ENCODE peak calls at places on chromosome 15, in four cellular contexts. One of them, this sample, is unnamed.

GRCh38 chr15:29090617-29091466 is 178.8 kb downstream of the NSMCE3 start:
- DNase-seq in astrocyte: no peak
- DNase-seq in MM.1S: no peak
- DNase-seq in colonic mucosa: no peak
- DNase-seq in this sample: peak; percentile 34

GRCh38 chr15:76533060-76533955 is 196.7 kb downstream of the ISL2 start:
- DNase-seq in colonic mucosa: peak; percentile 38
- DNase-seq in astrocyte: no peak
- DNase-seq in MM.1S: no peak
- DNase-seq in this sample: no peak

GRCh38 chr15:72182673-72183072 is 14.9 kb downstream of the GRAMD2A start:
- DNase-seq in astrocyte: no peak
- DNase-seq in MM.1S: no peak
- DNase-seq in colonic mucosa: no peak
- DNase-seq in this sample: no peak

GRCh38 chr15:39920510-39921273 is 626 bp upstream of the GPR176 start:
- DNase-seq in MM.1S: peak; percentile 70
- DNase-seq in colonic mucosa: peak; percentile 75
- DNase-seq in astrocyte: peak; percentile 69
- DNase-seq in this sample: peak; percentile 68

GRCh38 chr15:67117356-67117755 is 52.0 kb downstream of the SMAD3 start:
- DNase-seq in MM.1S: no peak
- DNase-seq in astrocyte: peak; percentile 64
- DNase-seq in colonic mucosa: no peak
- DNase-seq in this sample: no peak

GRCh38 chr15:71295242-71296031 is 180.2 kb downstream of the THSD4 start:
- DNase-seq in MM.1S: no peak
- DNase-seq in colonic mucosa: peak; percentile 35
- DNase-seq in astrocyte: peak; percentile 100
- DNase-seq in this sample: no peak

GRCh38 chr15:42826251-42826890 is 89.4 kb upstream of the CDAN1 start:
- DNase-seq in MM.1S: no peak
- DNase-seq in colonic mucosa: peak; percentile 19
- DNase-seq in astrocyte: no peak
- DNase-seq in this sample: no peak

GRCh38 chr15:98286831-98287230 is 326.3 kb downstream of the ARRDC4 start:
- DNase-seq in MM.1S: no peak
- DNase-seq in astrocyte: no peak
- DNase-seq in colonic mucosa: no peak
- DNase-seq in this sample: no peak

GRCh38 chr15:42130246-42130986 is 26.0 kb downstream of the PLA2G4F start:
- DNase-seq in colonic mucosa: no peak
- DNase-seq in astrocyte: no peak
- DNase-seq in MM.1S: no peak
- DNase-seq in this sample: no peak

GRCh38 chr15:89364741-89365450 is 30.3 kb upstream of the POLG start:
- DNase-seq in astrocyte: no peak
- DNase-seq in colonic mucosa: no peak
- DNase-seq in MM.1S: no peak
- DNase-seq in this sample: no peak

GRCh38 chr15:45549831-45550230 is 27.3 kb upstream of the SLC30A4 start:
- DNase-seq in colonic mucosa: no peak
- DNase-seq in astrocyte: peak; percentile 43
- DNase-seq in MM.1S: no peak
- DNase-seq in this sample: no peak

GRCh38 chr15:85276921-85277320 is 103.5 kb upstream of the AKAP13 start:
- DNase-seq in astrocyte: no peak
- DNase-seq in MM.1S: no peak
- DNase-seq in colonic mucosa: no peak
- DNase-seq in this sample: no peak

GRCh38 chr15:86165263-86166204 is 85.9 kb downstream of the AGBL1 start:
- DNase-seq in MM.1S: no peak
- DNase-seq in astrocyte: peak; percentile 80
- DNase-seq in colonic mucosa: no peak
- DNase-seq in this sample: no peak

GRCh38 chr15:92882697-92883642 is 17.2 kb upstream of the CHD2 start:
- DNase-seq in colonic mucosa: peak; percentile 32
- DNase-seq in MM.1S: peak; percentile 26
- DNase-seq in astrocyte: no peak
- DNase-seq in this sample: peak; percentile 60

GRCh38 chr15:23912191-23912590 is 225.1 kb upstream of the NDN start:
- DNase-seq in MM.1S: no peak
- DNase-seq in colonic mucosa: no peak
- DNase-seq in astrocyte: no peak
- DNase-seq in this sample: no peak

GRCh38 chr15:43977072-43977884 is 150.5 kb downstream of the WDR76 start:
- DNase-seq in astrocyte: no peak
- DNase-seq in MM.1S: peak; percentile 89
- DNase-seq in colonic mucosa: no peak
- DNase-seq in this sample: no peak

GRCh38 chr15:71679223-71680078 is 130.9 kb upstream of the NR2E3 start:
- DNase-seq in colonic mucosa: no peak
- DNase-seq in MM.1S: no peak
- DNase-seq in astrocyte: peak; percentile 59
- DNase-seq in this sample: no peak

GRCh38 chr15:77025941-77026411 is 31.1 kb downstream of the PSTPIP1 start:
- DNase-seq in astrocyte: no peak
- DNase-seq in MM.1S: no peak
- DNase-seq in colonic mucosa: peak; percentile 15
- DNase-seq in this sample: peak; percentile 30

GRCh38 chr15:77042955-77043920 is 27.7 kb downstream of the TSPAN3 start:
- DNase-seq in astrocyte: no peak
- DNase-seq in colonic mucosa: peak; percentile 16
- DNase-seq in MM.1S: no peak
- DNase-seq in this sample: no peak

GRCh38 chr15:22227961-22228762 is 147.8 kb downstream of the OR4M2 start:
- DNase-seq in colonic mucosa: no peak
- DNase-seq in astrocyte: no peak
- DNase-seq in MM.1S: no peak
- DNase-seq in this sample: no peak

GRCh38 chr15:76342046-76342381 is 5.4 kb downstream of the ISL2 start:
- DNase-seq in MM.1S: no peak
- DNase-seq in astrocyte: no peak
- DNase-seq in colonic mucosa: no peak
- DNase-seq in this sample: no peak

GRCh38 chr15:74901612-74902063 is 5.0 kb downstream of the FAM219B start:
- DNase-seq in MM.1S: peak; percentile 66
- DNase-seq in astrocyte: no peak
- DNase-seq in colonic mucosa: peak; percentile 75
- DNase-seq in this sample: peak; percentile 46

GRCh38 chr15:73789491-73790240 is 36.5 kb upstream of the INSYN1 start:
- DNase-seq in colonic mucosa: no peak
- DNase-seq in astrocyte: no peak
- DNase-seq in MM.1S: no peak
- DNase-seq in this sample: no peak

GRCh38 chr15:45121706-45122417 is 7.7 kb downstream of the DUOXA2 start:
- DNase-seq in MM.1S: no peak
- DNase-seq in astrocyte: peak; percentile 87
- DNase-seq in colonic mucosa: no peak
- DNase-seq in this sample: no peak

GRCh38 chr15:66802087-66803001 is 100.3 kb downstream of the SMAD6 start:
- DNase-seq in MM.1S: no peak
- DNase-seq in astrocyte: peak; percentile 69
- DNase-seq in colonic mucosa: no peak
- DNase-seq in this sample: no peak

GRCh38 chr15:39165026-39165706 is 415.7 kb upstream of the THBS1 start:
- DNase-seq in MM.1S: no peak
- DNase-seq in astrocyte: peak; percentile 74
- DNase-seq in colonic mucosa: no peak
- DNase-seq in this sample: no peak

GRCh38 chr15:69060041-69060481 is 45.6 kb downstream of the NOX5 start:
- DNase-seq in astrocyte: no peak
- DNase-seq in MM.1S: no peak
- DNase-seq in colonic mucosa: peak; percentile 72
- DNase-seq in this sample: no peak

GRCh38 chr15:89129123-89129815 is 41.0 kb downstream of the ABHD2 start:
- DNase-seq in MM.1S: peak; percentile 64
- DNase-seq in colonic mucosa: peak; percentile 67
- DNase-seq in astrocyte: no peak
- DNase-seq in this sample: peak; percentile 47

GRCh38 chr15:61057376-61057775 is 171.7 kb downstream of the RORA start:
- DNase-seq in MM.1S: no peak
- DNase-seq in colonic mucosa: no peak
- DNase-seq in astrocyte: no peak
- DNase-seq in this sample: no peak

GRCh38 chr15:91022075-91022831 is at the start of gene VPS33B:
- DNase-seq in astrocyte: peak; percentile 81
- DNase-seq in colonic mucosa: peak; percentile 95
- DNase-seq in MM.1S: peak; percentile 85
- DNase-seq in this sample: peak; percentile 86
- H3K27ac ChIP-seq in astrocyte: peak within 1 kb of the TSS; percentile 70
- H3K27ac ChIP-seq in colonic mucosa: peak within 1 kb of the TSS; percentile 41
- H3K27ac ChIP-seq in MM.1S: peak within 1 kb of the TSS; percentile 9
- H3K27ac ChIP-seq in this sample: peak within 1 kb of the TSS; percentile 85

DNA sequence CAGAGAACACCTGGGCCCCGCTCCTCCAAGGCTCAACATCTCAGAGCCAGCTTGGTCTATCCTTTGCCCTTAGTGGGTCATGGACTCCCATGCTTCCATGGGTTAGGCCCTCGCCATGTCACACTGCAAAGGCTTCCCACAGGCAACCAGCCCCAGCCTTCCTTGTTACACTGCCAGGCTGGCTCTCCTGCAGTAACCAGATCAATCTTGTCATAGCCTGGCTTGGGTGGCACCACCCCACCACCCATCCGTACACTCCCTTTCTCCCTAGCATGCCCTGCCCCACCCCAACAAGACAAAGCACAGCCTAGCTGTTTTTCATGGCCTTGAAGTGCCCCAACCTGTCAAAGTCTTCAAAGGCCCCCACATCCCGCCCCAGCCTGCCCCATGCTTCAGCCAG is 30.5 kb downstream of the CA12 start:
- DNase-seq in astrocyte: no peak
- DNase-seq in MM.1S: no peak
- DNase-seq in colonic mucosa: peak; percentile 87
- DNase-seq in this sample: no peak
- H3K27me3 ChIP-seq in astrocyte: no peaks in the 10 kb centered on the region
- H3K27me3 ChIP-seq in MM.1S: no peaks in the 10 kb centered on the region
- H3K27me3 ChIP-seq in colonic mucosa: no peaks in the 10 kb centered on the region
- H3K27me3 ChIP-seq in this sample: no peaks in the 10 kb centered on the region

GRCh38 chr15:31369716-31370115 is 43.1 kb downstream of the KLF13 start:
- DNase-seq in colonic mucosa: no peak
- DNase-seq in astrocyte: no peak
- DNase-seq in MM.1S: no peak
- DNase-seq in this sample: no peak

GRCh38 chr15:31367021-31367729 is 40.5 kb downstream of the KLF13 start:
- DNase-seq in MM.1S: no peak
- DNase-seq in colonic mucosa: no peak
- DNase-seq in astrocyte: no peak
- DNase-seq in this sample: no peak

GRCh38 chr15:31365655-31366127 is 39.1 kb downstream of the KLF13 start:
- DNase-seq in colonic mucosa: peak; percentile 90
- DNase-seq in MM.1S: no peak
- DNase-seq in astrocyte: peak; percentile 38
- DNase-seq in this sample: peak; percentile 88

GRCh38 chr15:31366169-31366734 is 39.6 kb downstream of the KLF13 start:
- DNase-seq in astrocyte: no peak
- DNase-seq in MM.1S: no peak
- DNase-seq in colonic mucosa: peak; percentile 45
- DNase-seq in this sample: no peak

DNA sequence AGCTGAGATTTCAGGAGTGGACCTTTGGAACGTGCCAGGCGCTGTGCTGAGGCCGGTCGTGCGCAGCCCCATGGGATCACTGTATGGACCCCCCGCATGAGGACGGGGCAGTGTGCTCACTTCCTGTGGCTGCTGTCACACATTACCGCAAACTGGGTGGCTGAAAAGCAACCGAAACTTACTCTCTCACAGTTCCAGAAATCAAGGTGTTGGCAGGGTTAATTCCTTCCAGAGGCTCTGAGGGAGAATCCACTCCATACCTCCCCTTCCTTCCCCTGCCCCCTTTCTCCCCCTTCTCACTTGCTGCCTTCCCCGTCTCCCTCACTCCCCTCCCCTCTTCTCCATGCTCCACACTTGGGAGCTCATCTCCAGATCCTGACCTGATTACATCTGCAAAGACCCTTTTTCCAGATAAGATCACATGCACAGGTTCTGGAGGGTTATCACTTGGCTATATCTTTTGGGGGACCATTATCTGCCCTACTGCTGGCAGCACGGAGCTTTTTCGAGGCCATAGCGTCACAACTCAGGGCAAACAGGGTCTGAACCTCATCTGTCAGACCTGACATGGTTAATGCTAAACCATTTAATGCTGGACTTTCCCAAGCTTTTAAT is 41.2 kb downstream of the KLF13 start:
- DNase-seq in colonic mucosa: no peak
- DNase-seq in MM.1S: peak; percentile 57
- DNase-seq in astrocyte: no peak
- DNase-seq in this sample: no peak
- H3K27ac ChIP-seq in colonic mucosa: peak overlapping the region; percentile 9
- H3K27ac ChIP-seq in MM.1S: peak overlapping the region; percentile 50
- H3K27ac ChIP-seq in astrocyte: no peak overlapping the region
- H3K27ac ChIP-seq in this sample: peak overlapping the region; percentile 44

GRCh38 chr15:99453646-99454045 is 112.1 kb upstream of the MEF2A start:
- DNase-seq in MM.1S: no peak
- DNase-seq in colonic mucosa: no peak
- DNase-seq in astrocyte: no peak
- DNase-seq in this sample: no peak

GRCh38 chr15:99455796-99456160 is 110.0 kb upstream of the MEF2A start:
- DNase-seq in astrocyte: no peak
- DNase-seq in colonic mucosa: no peak
- DNase-seq in MM.1S: no peak
- DNase-seq in this sample: no peak

GRCh38 chr15:99452728-99453643 is 112.8 kb upstream of the MEF2A start:
- DNase-seq in MM.1S: peak; percentile 16
- DNase-seq in colonic mucosa: peak; percentile 47
- DNase-seq in astrocyte: peak; percentile 51
- DNase-seq in this sample: no peak

GRCh38 chr15:99454107-99454809 is 111.5 kb upstream of the MEF2A start:
- DNase-seq in colonic mucosa: no peak
- DNase-seq in astrocyte: no peak
- DNase-seq in MM.1S: no peak
- DNase-seq in this sample: no peak

DNA sequence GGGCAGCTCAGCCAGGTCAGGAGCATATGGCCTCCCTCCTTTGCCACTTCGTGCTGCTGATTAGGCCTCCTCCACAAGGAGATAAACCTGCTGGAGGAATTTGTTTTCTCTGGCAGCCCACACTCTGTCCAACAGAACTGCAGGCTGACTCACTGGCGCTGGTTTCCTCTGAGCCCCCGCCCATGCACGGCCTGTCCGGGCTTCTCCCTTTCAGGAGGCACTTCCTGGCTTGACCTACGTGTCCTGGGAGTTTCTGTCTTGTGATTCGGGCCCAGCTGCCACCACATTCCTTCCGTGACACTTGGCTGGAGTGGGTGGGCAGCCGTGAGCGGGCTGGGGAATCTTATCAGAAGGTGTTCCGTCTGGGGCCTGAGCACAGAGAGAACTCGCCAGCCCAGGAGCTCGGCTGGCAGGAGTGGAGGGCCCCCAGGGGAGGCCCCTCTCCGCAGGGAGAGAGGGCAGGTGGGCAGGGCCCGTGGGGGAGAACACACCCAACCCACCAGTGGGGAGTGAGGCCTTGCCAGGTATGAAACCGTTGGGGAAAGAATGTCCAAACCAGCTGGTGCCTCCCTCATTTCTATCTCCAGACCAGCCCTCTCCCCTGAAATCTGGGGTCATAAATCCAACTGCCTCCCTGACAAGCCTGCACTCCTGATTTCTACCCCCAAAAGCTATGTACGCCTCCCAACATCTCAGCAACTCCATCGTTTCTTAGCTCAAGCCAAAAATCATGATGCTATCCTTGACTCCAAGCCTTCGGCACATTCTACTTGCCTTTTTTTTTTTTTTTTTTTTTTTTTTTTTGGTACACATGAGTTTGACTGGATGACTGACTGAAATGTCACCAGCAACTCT is 110.6 kb upstream of the MEF2A start:
- DNase-seq in astrocyte: peak; percentile 97
- DNase-seq in MM.1S: no peak
- DNase-seq in colonic mucosa: no peak
- DNase-seq in this sample: no peak
- H3K27me3 ChIP-seq in astrocyte: no peaks in the 10 kb centered on the region
- H3K27me3 ChIP-seq in MM.1S: no peaks in the 10 kb centered on the region
- H3K27me3 ChIP-seq in colonic mucosa: no peaks in the 10 kb centered on the region
- H3K27me3 ChIP-seq in this sample: no peaks in the 10 kb centered on the region

This sample was measured in CD8-positive, alpha-beta memory T cell.